ENCODE peak calls at places on chromosomes 12 and 14, in seven cellular contexts. V, E, Z, H, T, O and K are unnamed samples.

GRCh38 chr12:101935769-101936741 is 58.7 kb downstream of the DRAM1 start:
- DNase-seq in O (peak; percentile 26), Z (peak; percentile 64), T (peak; percentile 70), V (no peak), E (peak; percentile 37), H (peak; percentile 65), K (peak; percentile 97)

GRCh38 chr12:41190360-41190759 is 2.2 kb downstream of the PDZRN4 start:
- DNase-seq in H (no peak), V (no peak), Z (peak; percentile 34), T (no peak), O (no peak), E (peak; percentile 44), K (peak; percentile 22)

GRCh38 chr14:31950760-31951637 is 126.1 kb upstream of the ARHGAP5 start:
- DNase-seq in V (no peak), E (peak; percentile 81), O (no peak), Z (no peak), T (peak; percentile 54), H (peak; percentile 61), K (no peak)

GRCh38 chr12:61667676-61668075 is 592.5 kb upstream of the USP15 start:
- DNase-seq in V (no peak), O (no peak), H (no peak), Z (no peak), E (no peak), T (no peak), K (no peak)

GRCh38 chr12:2265461-2266167 is 212.8 kb downstream of the CACNA1C start:
- DNase-seq in V (no peak), T (no peak), O (no peak), H (no peak), E (no peak), Z (no peak), K (no peak)

GRCh38 chr12:57896139-57896436 is 45.3 kb upstream of the ATP23 start:
- DNase-seq in V (no peak), H (no peak), T (no peak), Z (no peak), E (no peak), O (no peak), K (no peak)

GRCh38 chr12:55760663-55761062 is 17.7 kb downstream of the GDF11 start:
- DNase-seq in Z (no peak), E (no peak), H (no peak), V (no peak), T (no peak), O (no peak), K (no peak)

GRCh38 chr12:21502164-21502496 is 541 bp downstream of the GOLT1B start:
- DNase-seq in T (no peak), E (peak; percentile 5), O (peak; percentile 16), H (no peak), Z (peak; percentile 55), V (no peak), K (no peak)

GRCh38 chr14:58884442-58884841 is 246.7 kb downstream of the DACT1 start:
- DNase-seq in O (no peak), Z (no peak), V (no peak), H (no peak), T (no peak), E (peak; percentile 38), K (no peak)

GRCh38 chr12:124916370-124917134 is 2.1 kb upstream of the UBC start:
- DNase-seq in T (peak; percentile 91), H (peak; percentile 65), V (no peak), O (peak; percentile 87), E (peak; percentile 99), Z (peak; percentile 88), K (peak; percentile 92)

GRCh38 chr12:121939190-121939589 is 20.8 kb downstream of the CFAP251 start:
- DNase-seq in E (no peak), O (no peak), T (no peak), V (no peak), H (no peak), Z (no peak), K (peak; percentile 93)

GRCh38 chr12:130334399-130334798 is 3.3 kb upstream of the PIWIL1 start:
- DNase-seq in V (no peak), E (no peak), Z (no peak), H (no peak), O (no peak), T (no peak), K (no peak)

GRCh38 chr12:116263844-116264243 is 13.6 kb downstream of the MED13L start:
- DNase-seq in Z (no peak), T (no peak), O (no peak), E (no peak), V (no peak), H (no peak), K (no peak)

GRCh38 chr12:111404362-111405148 is 1.2 kb upstream of the SH2B3 start:
- DNase-seq in T (no peak), O (peak; percentile 51), Z (peak; percentile 79), H (peak; percentile 38), E (no peak), V (no peak), K (no peak)

GRCh38 chr12:96850676-96851075 is 56.4 kb upstream of the NEDD1 start:
- DNase-seq in T (no peak), V (no peak), E (no peak), O (no peak), H (no peak), Z (no peak), K (no peak)

GRCh38 chr12:77724367-77724957 is 106.2 kb upstream of the NAV3 start:
- DNase-seq in O (peak; percentile 19), V (no peak), Z (peak; percentile 61), E (peak; percentile 60), T (no peak), H (no peak), K (no peak)

GRCh38 chr12:56315626-56316473 is at the start of gene CNPY2:
- DNase-seq in Z (peak; percentile 98), V (peak; percentile 98), H (peak; percentile 96), O (peak; percentile 96), T (peak; percentile 97), E (peak; percentile 98), K (peak; percentile 97)

GRCh38 chr14:78170203-78170602 is at the start of gene NRXN3:
- DNase-seq in E (no peak), H (no peak), T (no peak), Z (no peak), V (no peak), O (no peak), K (no peak)

GRCh38 chr12:130401703-130402102 is 64.0 kb downstream of the PIWIL1 start:
- DNase-seq in Z (no peak), H (no peak), V (no peak), E (no peak), T (no peak), O (no peak), K (no peak)

GRCh38 chr12:42564540-42564939 is 25.0 kb downstream of the PRICKLE1 start:
- DNase-seq in H (no peak), E (no peak), O (no peak), Z (no peak), T (no peak), V (no peak), K (no peak)

GRCh38 chr12:64669270-64669842 is 59.1 kb downstream of the RASSF3 start:
- DNase-seq in H (peak; percentile 59), V (peak; percentile 72), Z (peak; percentile 81), T (no peak), E (peak; percentile 41), O (peak; percentile 44), K (no peak)

GRCh38 chr12:18294889-18295288 is 33.6 kb downstream of the PIK3C2G start:
- DNase-seq in T (no peak), H (no peak), V (no peak), O (no peak), Z (no peak), E (no peak), K (no peak)
- H3K27ac ChIP-seq in T (no peak overlapping the region), H (no peak overlapping the region), V (no peak overlapping the region), O (no peak overlapping the region), Z (no peak overlapping the region), E (no peak overlapping the region), K (no peak overlapping the region)

GRCh38 chr12:105995986-105996385 is 142.8 kb downstream of the NUAK1 start:
- DNase-seq in E (no peak), T (no peak), Z (no peak), O (no peak), H (no peak), V (no peak), K (no peak)

GRCh38 chr12:105992849-105993740 is 145.7 kb downstream of the NUAK1 start:
- DNase-seq in H (no peak), E (no peak), V (no peak), Z (no peak), T (no peak), O (no peak), K (no peak)

DNA sequence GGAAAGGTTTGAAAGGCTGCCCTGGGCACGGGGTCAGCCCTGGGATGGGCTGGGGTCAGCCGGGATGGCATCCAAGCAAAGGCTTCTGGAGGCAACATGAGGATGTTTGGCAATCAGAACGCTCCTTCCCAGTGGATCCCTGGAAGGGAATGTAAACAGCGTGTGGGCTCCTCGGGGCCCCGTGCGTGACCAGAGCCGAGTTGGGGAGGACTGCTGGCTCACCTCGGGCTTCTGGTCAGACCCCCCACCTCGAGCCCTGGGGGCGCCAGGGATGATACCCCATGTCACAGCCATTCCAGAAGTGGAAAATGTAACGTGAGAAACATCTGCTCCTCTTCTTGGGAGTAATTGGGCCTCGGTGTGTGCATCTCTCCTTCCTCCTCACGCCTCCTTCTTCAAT is 145.0 kb downstream of the NUAK1 start:
- DNase-seq in O (no peak), V (no peak), Z (no peak), T (no peak), E (no peak), H (no peak), K (no peak)
- H3K4me1 ChIP-seq in O (no peaks in the 10 kb centered on the region), V (no peaks in the 10 kb centered on the region), Z (no peaks in the 10 kb centered on the region), T (no peaks in the 10 kb centered on the region), E (no peaks in the 10 kb centered on the region), H (no peaks in the 10 kb centered on the region), K (no peaks in the 10 kb centered on the region)

DNA sequence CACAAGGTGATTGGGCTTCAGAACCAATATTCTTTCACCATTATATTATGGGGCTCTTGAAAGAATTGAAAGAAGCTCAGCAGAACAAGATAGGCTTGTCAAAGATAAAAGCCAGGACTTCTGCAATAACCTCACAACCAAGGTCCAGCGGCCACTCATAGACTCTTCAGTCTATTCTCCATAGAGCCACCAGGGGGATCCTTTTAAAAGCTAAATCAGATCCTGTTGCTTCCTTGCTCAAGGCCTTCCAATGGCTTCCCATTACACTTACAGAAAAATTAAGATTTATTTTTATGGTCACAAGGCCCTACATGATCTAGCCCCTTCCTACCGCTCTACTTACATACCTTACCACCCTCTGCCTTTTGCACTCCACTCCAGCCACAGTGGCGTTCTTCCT is 169.6 kb downstream of the C12orf42 start:
- DNase-seq in H (no peak), E (peak; percentile 55), Z (no peak), V (no peak), O (no peak), T (no peak), K (peak; percentile 5)
- TF ChIP-seq CTCF in H (peak; percentile 11), E (peak; percentile 60), Z (no peak), V (peak; percentile 21), O (no peak), T (no peak), K (peak; percentile 44)

GRCh38 chr12:104618691-104619090 is 161.9 kb downstream of the CHST11 start:
- DNase-seq in T (no peak), Z (no peak), V (no peak), H (no peak), O (no peak), E (no peak), K (no peak)

GRCh38 chr12:104622942-104623341 is 166.2 kb downstream of the CHST11 start:
- DNase-seq in E (no peak), V (no peak), O (no peak), T (no peak), Z (no peak), H (no peak), K (no peak)

GRCh38 chr12:104623920-104624319 is 167.2 kb downstream of the CHST11 start:
- DNase-seq in H (no peak), Z (no peak), T (no peak), E (no peak), V (no peak), O (no peak), K (no peak)

GRCh38 chr12:104619305-104619704 is 162.6 kb downstream of the CHST11 start:
- DNase-seq in V (no peak), H (no peak), Z (no peak), T (no peak), O (no peak), E (no peak), K (no peak)

GRCh38 chr12:104620761-104621531 is 164.2 kb downstream of the CHST11 start:
- DNase-seq in Z (peak; percentile 55), T (no peak), E (no peak), H (no peak), V (no peak), O (no peak), K (no peak)
- H3K27ac ChIP-seq in Z (no peak overlapping the region), T (peak overlapping the region; percentile 44), E (no peak overlapping the region), H (no peak overlapping the region), V (no peak overlapping the region), O (no peak overlapping the region), K (no peak overlapping the region)